ENCODE peak calls at places on chromosome 11, in four cellular contexts. U, N, R and W are unnamed samples. For H3K4me1, the result is how much of the 10 kb centered on the place peaks cover.

GRCh38 chr11:108703916-108704315 is 39.0 kb downstream of the DDX10 start:
- DNase-seq in U (no peak), N (no peak), R (no peak), W (no peak)

GRCh38 chr11:57364851-57365660 is 15.9 kb downstream of the PRG3 start:
- DNase-seq in U (no peak), N (no peak), R (no peak), W (no peak)

GRCh38 chr11:1458340-1459218 is 28.0 kb downstream of the MOB2 start:
- DNase-seq in U (no peak), N (peak), R (peak), W (no peak)

GRCh38 chr11:133052537-133052936 is 479.8 kb downstream of the OPCML start:
- DNase-seq in U (no peak), N (no peak), R (no peak), W (no peak)

GRCh38 chr11:126282361-126282741 is 542 bp upstream of the TIRAP start:
- DNase-seq in U (no peak), N (peak), R (peak), W (no peak)

GRCh38 chr11:96393753-96394348 is 4.0 kb downstream of the JRKL start:
- DNase-seq in U (peak), N (peak), R (peak), W (peak)

GRCh38 chr11:8068605-8069221 is 12.3 kb upstream of the TUB start:
- DNase-seq in U (no peak), N (peak), R (peak), W (no peak)

GRCh38 chr11:16945671-16946469 is 68.3 kb downstream of the PLEKHA7 start:
- DNase-seq in U (peak), N (peak), R (peak), W (peak)

GRCh38 chr11:119491753-119492455 is 68.9 kb upstream of the THY1 start:
- DNase-seq in U (no peak), N (no peak), R (peak), W (no peak)

DNA sequence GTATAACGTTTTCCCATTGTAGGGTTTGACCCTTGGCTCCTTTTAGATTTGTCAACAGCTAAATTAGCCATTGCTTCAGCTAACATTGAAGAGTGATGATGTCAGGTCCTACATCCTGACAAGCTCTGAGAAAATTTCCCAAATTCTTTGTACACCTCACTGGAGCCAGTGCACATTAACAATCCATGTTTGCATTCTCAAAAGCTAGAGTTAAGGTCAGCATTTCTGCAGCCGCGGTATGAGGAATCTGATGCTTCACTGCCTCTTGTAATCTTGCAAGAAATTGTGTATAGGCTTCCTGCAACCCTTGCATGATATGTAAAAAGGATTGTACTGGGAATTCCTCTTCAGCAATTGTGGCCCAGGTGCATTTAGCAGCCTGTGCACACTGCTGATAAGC is 33.1 kb upstream of the NCAM1 start:
- DNase-seq in U (no peak), N (no peak), R (no peak), W (no peak)
- H3K4me1 ChIP-seq in U (under half), N (under half), R (under half), W (under half)

DNA sequence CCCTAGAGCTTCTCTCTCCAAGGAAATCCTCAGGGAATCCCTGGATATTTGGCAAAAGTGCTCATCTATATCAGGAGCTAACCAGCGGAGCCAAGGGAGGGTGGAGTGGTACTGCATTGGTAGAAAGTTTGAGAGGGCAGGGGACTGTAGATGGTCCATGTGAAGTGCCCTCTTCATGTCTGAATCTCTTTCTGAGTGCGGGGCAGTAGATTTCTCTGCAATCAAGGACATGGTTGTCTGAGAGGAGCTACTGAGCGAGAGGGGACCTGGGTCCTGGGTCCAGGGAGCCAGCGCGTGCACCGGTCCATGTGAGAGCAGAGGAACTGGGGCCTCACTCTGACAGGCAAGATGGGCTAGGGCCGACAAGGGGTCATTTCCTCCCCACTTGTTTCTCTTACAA is 716 bp downstream of the DIXDC1 start:
- DNase-seq in U (no peak), N (peak), R (no peak), W (no peak)
- TF ChIP-seq RAD21 in U (no peak), N (no peak), R (no peak), W (no peak)

GRCh38 chr11:73907191-73907590 is 30.4 kb downstream of the PAAF1 start:
- DNase-seq in U (peak), N (no peak), R (peak), W (no peak)
- TF ChIP-seq JUND in U (no peak), N (no peak), R (no peak), W (no peak)

GRCh38 chr11:122711831-122712378 is 56.4 kb downstream of the UBASH3B start:
- DNase-seq in U (no peak), N (peak), R (no peak), W (no peak)

GRCh38 chr11:122707111-122707510 is 51.6 kb downstream of the UBASH3B start:
- DNase-seq in U (no peak), N (no peak), R (no peak), W (no peak)

GRCh38 chr11:122711362-122711761 is 55.8 kb downstream of the UBASH3B start:
- DNase-seq in U (no peak), N (no peak), R (no peak), W (no peak)

GRCh38 chr11:122706689-122707088 is 51.2 kb downstream of the UBASH3B start:
- DNase-seq in U (no peak), N (no peak), R (no peak), W (no peak)

GRCh38 chr11:122709042-122709760 is 53.7 kb downstream of the UBASH3B start:
- DNase-seq in U (peak), N (no peak), R (no peak), W (no peak)
- H3K4me1 ChIP-seq in U (under half), N (under half), R (under half), W (under half)

DNA sequence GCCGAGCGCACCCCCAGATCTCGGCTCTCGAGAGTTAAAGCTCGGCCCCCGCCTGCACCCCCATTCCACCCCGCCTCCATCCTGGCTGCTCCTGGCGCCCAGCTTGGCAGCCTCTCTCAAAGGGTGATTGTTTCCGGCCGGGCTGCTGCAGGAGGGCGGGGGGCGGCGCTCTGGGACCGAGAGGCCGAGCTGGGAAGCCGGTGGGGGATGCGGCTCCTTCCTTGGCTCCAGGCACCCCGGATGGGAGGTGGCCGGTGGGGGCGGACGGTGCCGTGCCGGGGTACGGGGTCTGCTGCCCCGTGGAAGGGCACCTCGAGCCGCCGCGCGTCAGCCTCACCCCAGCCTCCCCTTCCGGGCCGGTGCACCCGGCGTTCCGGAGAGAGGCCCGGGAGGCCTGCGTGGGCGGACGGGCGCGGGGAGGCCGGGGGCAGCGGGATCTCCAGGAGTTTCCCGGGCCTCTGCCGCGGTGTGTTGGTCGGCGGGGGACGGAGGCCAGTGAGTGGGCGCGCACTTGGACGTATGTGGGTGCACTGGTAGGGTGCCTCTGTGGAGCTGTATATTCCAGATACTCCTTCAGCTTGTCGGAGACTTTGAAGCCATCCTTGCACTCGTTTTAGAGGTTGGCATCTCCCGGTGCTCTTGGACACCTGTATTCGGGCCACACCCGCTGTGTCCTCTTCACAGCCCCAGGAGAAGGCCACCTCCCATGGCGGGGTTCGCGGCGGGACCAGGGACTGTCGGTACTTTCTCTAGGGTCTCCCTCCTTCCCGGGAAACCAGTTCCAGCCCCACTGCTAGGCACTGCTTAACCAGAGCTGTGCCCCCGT is 679 bp upstream of the B3GAT1 start:
- DNase-seq in U (no peak), N (peak), R (peak), W (no peak)
- TF ChIP-seq RAD21 in U (no peak), N (peak), R (no peak), W (no peak)

GRCh38 chr11:115340874-115341273 is 163.3 kb downstream of the CADM1 start:
- DNase-seq in U (no peak), N (no peak), R (no peak), W (no peak)

GRCh38 chr11:115349427-115349826 is 154.8 kb downstream of the CADM1 start:
- DNase-seq in U (no peak), N (no peak), R (no peak), W (no peak)

GRCh38 chr11:115342142-115342541 is 162.1 kb downstream of the CADM1 start:
- DNase-seq in U (no peak), N (no peak), R (no peak), W (no peak)

GRCh38 chr11:115348404-115348803 is 155.8 kb downstream of the CADM1 start:
- DNase-seq in U (no peak), N (no peak), R (no peak), W (no peak)

DNA sequence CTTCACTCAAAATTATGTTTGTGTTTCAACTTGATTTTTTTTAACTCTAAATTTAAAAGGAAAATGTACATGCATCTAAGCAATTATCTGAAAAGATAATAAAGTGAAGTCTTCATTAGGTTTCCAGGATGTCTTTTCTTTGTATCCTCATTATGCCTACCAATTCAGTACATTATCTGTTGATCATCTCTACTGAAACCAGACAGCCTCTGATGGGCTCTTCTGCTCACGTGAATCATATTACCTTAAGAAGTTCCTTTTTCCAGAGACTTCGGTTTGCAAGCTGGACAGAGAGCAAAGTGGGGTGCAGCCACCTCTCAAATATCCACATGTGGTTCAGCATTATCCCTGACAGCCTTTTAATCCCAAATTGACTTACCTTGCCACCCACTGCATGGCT is 158.4 kb downstream of the CADM1 start:
- DNase-seq in U (no peak), N (no peak), R (no peak), W (no peak)
- TF ChIP-seq JUND in U (no peak), N (no peak), R (no peak), W (no peak)

DNA sequence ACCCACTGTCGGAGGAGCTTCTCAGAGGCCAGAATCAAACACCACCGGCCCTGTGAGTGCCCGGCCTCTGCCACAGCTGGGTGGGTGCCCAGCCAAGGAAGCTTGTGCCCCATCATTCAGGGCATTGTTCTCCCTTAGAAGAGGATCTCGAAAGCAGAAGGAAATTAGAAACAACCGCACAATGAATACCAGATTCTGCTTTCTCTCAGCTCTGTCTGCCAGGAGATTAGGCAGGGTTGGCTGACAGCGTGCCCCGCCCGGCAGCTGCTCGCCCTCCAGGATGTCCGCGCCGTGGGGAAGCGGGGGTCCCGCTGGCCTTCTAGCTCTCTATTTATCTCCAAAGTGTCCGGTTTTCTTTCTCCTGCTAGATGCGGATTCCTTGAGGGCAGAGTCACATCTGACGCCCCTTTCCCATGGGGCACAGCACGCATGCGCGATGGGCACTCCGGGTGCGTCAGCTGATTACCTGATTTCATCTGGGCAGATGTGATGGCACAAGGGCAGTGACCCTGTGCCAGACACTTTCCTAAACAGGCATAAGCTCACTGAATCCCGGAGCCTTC is 25.5 kb downstream of the SCGB1A1 start:
- DNase-seq in U (no peak), N (peak), R (no peak), W (peak)
- H3K4me1 ChIP-seq in U (under half), N (under half), R (under half), W (under half)